ENCODE peak calls at places on chromosomes 6 and 20, in four cellular contexts. B, T, M and Z are unnamed samples. For H3K27me3, the result is how much of the 10 kb centered on the place peaks cover.

GRCh38 chr20:56247954-56248782 is at the start of gene MC3R:
- DNase-seq in M (peak), B (peak), T (peak), Z (peak)

GRCh38 chr6:105072799-105073199 is 107.0 kb downstream of the POPDC3 start:
- DNase-seq in T (no peak), B (no peak), M (no peak), Z (no peak)

GRCh38 chr6:131952886-131953509 is 1.8 kb upstream of the CCN2 start:
- DNase-seq in M (no peak), T (no peak), B (no peak), Z (no peak)

GRCh38 chr6:122736166-122736565 is 43.4 kb upstream of the FABP7 start:
- DNase-seq in T (no peak), M (no peak), B (no peak), Z (no peak)

GRCh38 chr6:158762787-158763439 is 56.3 kb downstream of the EZR start:
- DNase-seq in B (no peak), T (no peak), M (peak), Z (no peak)

GRCh38 chr6:2935566-2936291 is 32.6 kb upstream of the SERPINB9 start:
- DNase-seq in M (no peak), B (no peak), T (no peak), Z (no peak)

GRCh38 chr20:568865-569415 is 25.4 kb upstream of the CSNK2A1 start:
- DNase-seq in B (no peak), M (no peak), T (no peak), Z (no peak)

GRCh38 chr20:62079166-62079565 is 13.5 kb upstream of the TAF4 start:
- DNase-seq in B (no peak), T (no peak), M (no peak), Z (no peak)

GRCh38 chr6:142325111-142325510 is 23.3 kb downstream of the ADGRG6 start:
- DNase-seq in T (no peak), B (no peak), M (no peak), Z (no peak)

GRCh38 chr6:30703011-30703410 is 12.2 kb upstream of the NRM start:
- DNase-seq in B (no peak), M (no peak), T (no peak), Z (no peak)

GRCh38 chr6:72522735-72523141 is 99.1 kb upstream of the KCNQ5 start:
- DNase-seq in T (peak), M (peak), B (no peak), Z (no peak)

GRCh38 chr6:102387351-102388033 is 994.0 kb downstream of the GRIK2 start:
- DNase-seq in B (no peak), M (no peak), T (no peak), Z (no peak)

GRCh38 chr6:146805546-146806325 is 207.0 kb downstream of the ADGB start:
- DNase-seq in M (no peak), B (no peak), T (no peak), Z (no peak)

GRCh38 chr6:154468760-154469159 is 41.7 kb downstream of the CNKSR3 start:
- DNase-seq in M (no peak), B (no peak), T (no peak), Z (no peak)

GRCh38 chr6:161029195-161029809 is 37.7 kb downstream of the MAP3K4 start:
- DNase-seq in M (no peak), T (no peak), B (peak), Z (no peak)

GRCh38 chr6:150142657-150143501 is at the start of gene PPP1R14C:
- DNase-seq in M (peak), B (no peak), T (peak), Z (no peak)

GRCh38 chr6:100269189-100269588 is 195.5 kb downstream of the SIM1 start:
- DNase-seq in B (no peak), T (no peak), M (no peak), Z (no peak)

GRCh38 chr6:68634503-68635411 is at the start of gene ADGRB3:
- DNase-seq in T (peak), B (peak), M (peak), Z (no peak)

GRCh38 chr20:846894-847278 is 13.4 kb downstream of the FAM110A start:
- DNase-seq in B (no peak), M (no peak), T (no peak), Z (peak)

GRCh38 chr6:108029226-108029921 is 45.2 kb downstream of the OSTM1 start:
- DNase-seq in M (no peak), B (no peak), T (peak), Z (no peak)

GRCh38 chr6:64732888-64733287 is 974.1 kb downstream of the EYS start:
- DNase-seq in T (peak), M (no peak), B (no peak), Z (no peak)

GRCh38 chr6:29509711-29510110 is 22.0 kb upstream of the MAS1L start:
- DNase-seq in B (no peak), M (no peak), T (no peak), Z (no peak)
- H3K27me3 ChIP-seq in B (under half), M (under half), T (under half), Z (under half)

DNA sequence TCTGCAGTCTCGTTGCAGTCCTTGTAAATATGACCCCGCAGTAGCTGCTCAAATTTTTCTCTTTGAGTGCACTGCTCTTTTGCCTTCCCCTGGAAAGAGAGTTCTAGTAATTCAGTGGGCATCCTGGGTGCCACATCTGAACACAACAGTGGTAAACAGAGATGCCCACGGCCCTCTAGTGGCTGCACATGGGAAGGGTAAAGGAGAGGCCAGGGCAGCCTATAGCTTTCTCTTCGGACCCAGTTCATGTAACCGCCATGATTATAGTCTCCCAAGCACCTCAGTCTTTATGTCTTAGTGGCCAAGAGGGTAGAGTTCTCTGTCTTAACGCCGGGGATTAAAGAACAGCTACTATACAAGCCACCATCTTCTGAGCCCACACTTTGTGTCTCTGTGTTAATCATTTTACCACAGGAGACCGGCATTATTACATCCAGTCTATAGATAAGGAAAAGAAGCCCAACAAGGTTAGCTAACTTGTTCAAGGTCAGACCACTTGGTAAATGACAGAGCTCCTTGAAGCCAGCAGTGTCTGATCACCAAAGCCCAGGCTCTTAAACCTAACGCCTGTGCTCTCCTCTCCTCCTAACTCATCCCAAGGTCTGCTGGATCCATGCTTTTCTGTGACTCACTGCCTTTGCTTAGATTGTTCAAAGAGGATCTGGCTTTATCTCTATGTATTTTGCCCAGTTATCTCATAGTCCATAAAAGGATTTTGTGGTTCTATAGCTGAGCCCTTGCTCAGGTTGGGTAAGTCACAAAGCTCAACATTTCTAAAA is 81.8 kb downstream of the ISM1 start:
- DNase-seq in T (peak), M (peak), B (peak), Z (peak)
- TF ChIP-seq CTCF in T (peak), M (peak), B (peak), Z (peak)

GRCh38 chr6:52519618-52520017 is 57.2 kb downstream of the TRAM2 start:
- DNase-seq in B (no peak), T (no peak), M (no peak), Z (no peak)

GRCh38 chr6:52517502-52518278 is 59.2 kb downstream of the TRAM2 start:
- DNase-seq in M (peak), T (peak), B (no peak), Z (no peak)

GRCh38 chr6:52516943-52517342 is 59.9 kb downstream of the TRAM2 start:
- DNase-seq in B (no peak), M (no peak), T (no peak), Z (no peak)

GRCh38 chr6:52516269-52516668 is 60.6 kb downstream of the TRAM2 start:
- DNase-seq in B (no peak), M (no peak), T (no peak), Z (no peak)

GRCh38 chr6:52518279-52518944 is 58.4 kb downstream of the TRAM2 start:
- DNase-seq in T (no peak), B (no peak), M (no peak), Z (no peak)
- H3K27ac ChIP-seq in T (no peak), B (peak), M (peak), Z (no peak)

DNA sequence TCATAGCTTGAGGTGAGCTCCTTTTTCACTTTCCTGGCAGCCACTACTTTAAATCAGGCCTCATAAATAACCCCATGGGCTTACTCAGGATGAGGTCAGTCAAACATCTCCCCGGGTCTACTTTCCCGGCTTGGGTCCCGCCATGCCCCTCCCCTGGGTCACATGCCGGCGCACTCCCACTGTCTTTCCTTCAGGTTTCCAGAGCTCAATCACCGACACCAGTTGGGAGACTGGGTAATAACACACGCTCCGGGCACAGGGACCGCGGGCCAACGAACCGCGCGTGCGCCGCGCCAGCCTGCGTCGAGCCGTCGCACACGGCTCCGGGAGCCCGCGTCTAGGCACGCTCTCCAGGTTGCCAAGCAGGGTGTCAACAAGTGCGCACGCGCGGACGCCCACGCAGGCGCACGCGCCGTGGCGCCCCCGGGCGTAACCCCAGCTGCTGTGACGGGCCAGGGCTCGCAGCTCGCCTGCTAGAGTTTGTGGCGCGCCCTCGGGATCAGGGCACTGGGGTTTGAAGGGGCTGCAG is 31.6 kb downstream of the TFAP2B start:
- DNase-seq in T (peak), B (no peak), M (peak), Z (no peak)
- H3K27me3 ChIP-seq in T (half or more), B (under half), M (half or more), Z (half or more)

GRCh38 chr6:167350731-167351655 is 26.1 kb downstream of the TTLL2 start:
- DNase-seq in M (peak), T (peak), B (peak), Z (peak)
- TF ChIP-seq CTCF in M (peak), T (peak), B (peak), Z (peak)

DNA sequence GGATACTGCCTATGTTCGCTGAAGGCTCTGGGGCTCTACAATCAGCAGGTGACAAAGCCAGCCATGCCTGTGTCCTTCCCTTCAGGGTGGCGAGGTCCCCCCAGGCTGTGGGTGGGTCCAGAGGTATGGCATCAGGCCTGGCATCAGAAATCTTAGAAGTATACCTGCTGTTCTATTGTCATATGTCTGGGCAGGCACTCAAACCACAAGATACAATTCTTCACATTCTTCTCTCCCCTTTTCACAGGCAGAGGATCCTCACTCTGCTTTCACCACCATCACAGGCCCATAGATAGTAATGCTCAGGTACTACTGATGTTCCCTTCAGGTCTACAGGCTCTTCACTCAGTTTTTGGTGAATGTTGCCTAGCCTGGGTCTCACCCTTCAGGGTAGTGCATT is 1180.0 kb upstream of the CITED2 start:
- DNase-seq in T (no peak), M (no peak), B (no peak), Z (no peak)
- H3K27ac ChIP-seq in T (no peak), M (no peak), B (no peak), Z (no peak)

GRCh38 chr20:32602273-32602672 is 17.1 kb upstream of the NOL4L start:
- DNase-seq in B (no peak), T (no peak), M (no peak), Z (no peak)

GRCh38 chr20:32598606-32599005 is 13.5 kb upstream of the NOL4L start:
- DNase-seq in T (no peak), M (no peak), B (no peak), Z (no peak)

GRCh38 chr20:32597714-32598113 is 12.6 kb upstream of the NOL4L start:
- DNase-seq in B (no peak), T (no peak), M (no peak), Z (no peak)

GRCh38 chr20:32600681-32601237 is 15.6 kb upstream of the NOL4L start:
- DNase-seq in M (no peak), B (no peak), T (no peak), Z (no peak)

DNA sequence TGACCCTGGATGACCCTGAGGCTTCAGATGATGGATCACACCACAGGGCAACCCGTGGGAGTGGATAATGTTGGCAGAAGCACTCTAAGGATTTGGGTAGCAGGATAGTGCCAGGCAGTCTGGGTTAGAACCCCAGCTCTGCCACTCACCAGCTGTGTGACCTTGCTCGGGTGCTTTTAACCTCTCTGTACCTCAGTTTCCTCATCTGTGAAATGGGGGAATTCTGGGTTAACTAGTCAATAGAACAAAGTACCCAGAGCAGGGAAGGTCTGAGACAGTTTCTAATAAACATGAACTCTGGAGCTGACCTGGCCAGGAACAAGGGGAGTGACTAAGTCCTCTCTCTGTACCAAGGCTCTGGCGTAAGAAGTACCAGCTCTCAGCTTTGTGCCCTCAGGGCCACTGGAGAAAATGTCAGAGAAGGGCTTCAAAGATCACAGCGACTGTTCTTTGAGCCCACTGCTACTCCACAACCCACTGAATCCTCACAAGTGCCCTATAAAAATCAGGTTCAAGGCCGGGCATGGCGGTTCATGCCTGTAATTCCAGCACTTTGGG is 14.7 kb upstream of the NOL4L start:
- DNase-seq in M (no peak), B (no peak), T (no peak), Z (no peak)
- H3K27me3 ChIP-seq in M (under half), B (under half), T (under half), Z (under half)

DNA sequence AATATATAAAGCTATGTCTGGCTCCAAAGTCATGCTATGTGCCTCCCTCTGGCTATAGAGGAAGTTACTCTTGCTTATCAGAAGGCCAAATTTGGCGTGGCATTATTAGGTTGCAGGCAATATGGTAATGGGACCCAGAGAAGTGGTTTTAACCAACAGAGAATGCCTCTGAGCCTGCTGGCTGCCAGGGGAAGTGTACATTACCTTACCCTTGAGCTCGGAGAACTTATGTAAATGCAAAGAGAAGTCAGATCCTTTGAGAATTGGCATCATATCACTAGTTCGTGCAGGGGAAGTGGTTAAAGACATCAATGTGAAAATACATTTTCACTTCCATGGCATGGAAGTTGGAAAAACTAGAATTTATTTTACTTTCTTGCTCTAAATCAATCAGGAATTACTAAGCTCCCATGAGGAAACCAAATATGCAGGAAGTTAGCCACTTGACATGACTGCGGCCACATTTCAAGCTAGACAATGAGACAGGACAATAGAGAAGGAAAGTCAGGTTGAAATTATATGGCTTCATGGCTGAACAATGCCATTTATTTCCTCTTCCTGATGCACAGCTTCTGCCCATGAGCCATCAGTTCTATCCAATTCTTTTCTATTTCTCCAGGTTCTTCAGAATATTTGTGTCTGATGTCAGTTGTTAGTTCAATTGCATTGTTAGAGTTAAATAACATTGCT is 134.0 kb upstream of the PHACTR1 start:
- DNase-seq in B (no peak), T (no peak), M (no peak), Z (no peak)
- TF ChIP-seq CTCF in B (no peak), T (no peak), M (no peak), Z (no peak)